ENCODE peak calls at places on chromosomes 11 and 22, in seven cellular contexts. N is body of pancreas, E is NAMALWA, H is GM10248, Y is nucleus accumbens, B is NCI-H1092, K is choroid plexus epithelial cell. L is an unnamed sample.

GRCh38 chr22:27133951-27134664 is 476.7 kb downstream of the MIAT start:
- DNase-seq in N (no peak), E (no peak), H (peak), Y (no peak), B (no peak), K (peak), L (peak)

GRCh38 chr22:24175160-24175808 is 6.0 kb upstream of the SUSD2 start:
- DNase-seq in N (peak), E (peak), H (peak), Y (peak), B (peak), K (peak), L (peak)

GRCh38 chr11:125903753-125904659 is at the start of gene DDX25:
- DNase-seq in N (no peak), E (no peak), H (no peak), Y (peak), B (peak), K (no peak), L (no peak)

GRCh38 chr11:47391077-47391583 is 12.8 kb upstream of the SPI1 start:
- DNase-seq in N (no peak), E (no peak), H (no peak), Y (no peak), B (no peak), K (no peak), L (no peak)

GRCh38 chr22:40510965-40511364 is 125.6 kb downstream of the MRTFA start:
- DNase-seq in N (no peak), E (no peak), H (no peak), Y (no peak), B (no peak), K (no peak), L (no peak)

GRCh38 chr22:26321469-26321913 is 107.6 kb upstream of the ASPHD2 start:
- DNase-seq in N (no peak), E (no peak), H (no peak), Y (no peak), B (no peak), K (no peak), L (no peak)

GRCh38 chr11:72823105-72823804 is 9.0 kb downstream of the ATG16L2 start:
- DNase-seq in N (no peak), E (peak), H (no peak), Y (no peak), B (no peak), K (no peak), L (peak)

GRCh38 chr22:43465291-43466015 is 53.6 kb downstream of the MPPED1 start:
- DNase-seq in N (no peak), E (no peak), H (no peak), Y (no peak), B (no peak), K (no peak), L (no peak)

GRCh38 chr11:37104380-37104779 is 506.3 kb upstream of the RAG2 start:
- DNase-seq in N (no peak), E (no peak), H (no peak), Y (no peak), B (no peak), K (no peak), L (no peak)

GRCh38 chr11:12854829-12855228 is 154.3 kb upstream of the RASSF10 start:
- DNase-seq in N (peak), E (no peak), H (no peak), Y (no peak), B (no peak), K (no peak), L (no peak)

GRCh38 chr11:27795955-27796861 is 96.0 kb upstream of the BDNF start:
- DNase-seq in N (no peak), E (no peak), H (no peak), Y (no peak), B (peak), K (peak), L (no peak)

L was measured in Karpas-422.